ENCODE peak calls at places on chromosome 15, in ten cellular contexts. One of them, this sample, is unnamed.

GRCh38 chr15:80568298-80568697 is 126.8 kb upstream of the ABHD17C start:
- DNase-seq in IMR-90: peak; percentile 48
- DNase-seq in HCT116: no peak
- DNase-seq in right lobe of liver: no peak
- DNase-seq in suprapubic skin: no peak
- DNase-seq in K562: no peak
- DNase-seq in ovary: no peak
- DNase-seq in sigmoid colon: no peak
- DNase-seq in HepG2: no peak
- DNase-seq in breast epithelium: no peak
- DNase-seq in this sample: no peak

GRCh38 chr15:62118446-62118964 is 46.6 kb downstream of the C2CD4B start:
- DNase-seq in IMR-90: peak; percentile 31
- DNase-seq in HCT116: no peak
- DNase-seq in right lobe of liver: no peak
- DNase-seq in suprapubic skin: no peak
- DNase-seq in K562: no peak
- DNase-seq in ovary: no peak
- DNase-seq in sigmoid colon: no peak
- DNase-seq in HepG2: no peak
- DNase-seq in breast epithelium: no peak
- DNase-seq in this sample: no peak

GRCh38 chr15:101193063-101193712 is 58.7 kb downstream of the CHSY1 start:
- DNase-seq in IMR-90: peak; percentile 35
- DNase-seq in HCT116: no peak
- DNase-seq in right lobe of liver: no peak
- DNase-seq in suprapubic skin: peak; percentile 82
- DNase-seq in K562: no peak
- DNase-seq in ovary: peak; percentile 80
- DNase-seq in sigmoid colon: no peak
- DNase-seq in HepG2: no peak
- DNase-seq in breast epithelium: no peak
- DNase-seq in this sample: no peak

GRCh38 chr15:31264534-31265089 is 62.0 kb upstream of the KLF13 start:
- DNase-seq in IMR-90: no peak
- DNase-seq in HCT116: no peak
- DNase-seq in right lobe of liver: no peak
- DNase-seq in suprapubic skin: no peak
- DNase-seq in K562: no peak
- DNase-seq in ovary: no peak
- DNase-seq in sigmoid colon: no peak
- DNase-seq in HepG2: no peak
- DNase-seq in breast epithelium: peak; percentile 31
- DNase-seq in this sample: no peak

GRCh38 chr15:94653071-94653470 is 421.7 kb downstream of the MCTP2 start:
- DNase-seq in IMR-90: no peak
- DNase-seq in HCT116: no peak
- DNase-seq in right lobe of liver: no peak
- DNase-seq in suprapubic skin: no peak
- DNase-seq in K562: no peak
- DNase-seq in ovary: no peak
- DNase-seq in sigmoid colon: no peak
- DNase-seq in HepG2: no peak
- DNase-seq in breast epithelium: no peak
- DNase-seq in this sample: no peak

GRCh38 chr15:56371495-56372147 is 6.4 kb downstream of the TEX9 start:
- DNase-seq in IMR-90: no peak
- DNase-seq in HCT116: no peak
- DNase-seq in right lobe of liver: no peak
- DNase-seq in suprapubic skin: no peak
- DNase-seq in K562: no peak
- DNase-seq in ovary: no peak
- DNase-seq in sigmoid colon: no peak
- DNase-seq in HepG2: no peak
- DNase-seq in breast epithelium: no peak
- DNase-seq in this sample: no peak

GRCh38 chr15:90219421-90220141 is 14.2 kb downstream of the CIB1 start:
- DNase-seq in IMR-90: no peak
- DNase-seq in HCT116: no peak
- DNase-seq in right lobe of liver: no peak
- DNase-seq in suprapubic skin: no peak
- DNase-seq in K562: peak; percentile 82
- DNase-seq in ovary: peak; percentile 66
- DNase-seq in sigmoid colon: no peak
- DNase-seq in HepG2: no peak
- DNase-seq in breast epithelium: no peak
- DNase-seq in this sample: no peak

GRCh38 chr15:70437882-70438331 is 325.5 kb downstream of the UACA start:
- DNase-seq in IMR-90: no peak
- DNase-seq in HCT116: no peak
- DNase-seq in right lobe of liver: no peak
- DNase-seq in suprapubic skin: no peak
- DNase-seq in K562: no peak
- DNase-seq in ovary: no peak
- DNase-seq in sigmoid colon: no peak
- DNase-seq in HepG2: no peak
- DNase-seq in breast epithelium: peak; percentile 39
- DNase-seq in this sample: no peak

GRCh38 chr15:83288381-83288801 is 3.9 kb upstream of the BNC1 start:
- DNase-seq in IMR-90: no peak
- DNase-seq in HCT116: no peak
- DNase-seq in right lobe of liver: no peak
- DNase-seq in suprapubic skin: no peak
- DNase-seq in K562: no peak
- DNase-seq in ovary: no peak
- DNase-seq in sigmoid colon: no peak
- DNase-seq in HepG2: no peak
- DNase-seq in breast epithelium: no peak
- DNase-seq in this sample: no peak

GRCh38 chr15:29451201-29451781 is 181.7 kb upstream of the NSMCE3 start:
- DNase-seq in IMR-90: no peak
- DNase-seq in HCT116: peak; percentile 7
- DNase-seq in right lobe of liver: no peak
- DNase-seq in suprapubic skin: peak; percentile 65
- DNase-seq in K562: no peak
- DNase-seq in ovary: no peak
- DNase-seq in sigmoid colon: no peak
- DNase-seq in HepG2: peak; percentile 11
- DNase-seq in breast epithelium: no peak
- DNase-seq in this sample: no peak

GRCh38 chr15:63353887-63354286 is 27.8 kb downstream of the CA12 start:
- DNase-seq in IMR-90: no peak
- DNase-seq in HCT116: no peak
- DNase-seq in right lobe of liver: no peak
- DNase-seq in suprapubic skin: no peak
- DNase-seq in K562: no peak
- DNase-seq in ovary: no peak
- DNase-seq in sigmoid colon: peak; percentile 15
- DNase-seq in HepG2: no peak
- DNase-seq in breast epithelium: no peak
- DNase-seq in this sample: no peak

DNA sequence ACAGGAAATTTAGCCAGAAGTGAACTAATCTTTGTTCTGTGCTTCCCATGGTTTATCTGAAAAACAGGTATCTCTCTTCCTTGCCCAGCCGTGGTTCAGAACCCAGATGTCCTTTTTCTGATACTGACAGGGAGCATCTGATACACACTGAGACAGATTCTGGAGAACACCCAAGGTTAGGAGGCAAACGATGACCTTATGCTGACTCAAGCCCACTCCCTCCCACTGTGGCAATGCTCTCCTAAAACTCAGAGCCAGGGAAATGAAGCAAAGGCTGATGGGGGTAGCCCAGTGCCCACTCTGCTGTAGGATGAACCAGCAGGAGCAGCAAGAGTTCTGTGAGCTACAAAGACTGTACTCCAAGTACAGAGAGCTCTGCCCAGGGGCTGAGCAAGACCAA is 225.1 kb downstream of the NTRK3 start:
- DNase-seq in IMR-90: no peak
- DNase-seq in HCT116: no peak
- DNase-seq in right lobe of liver: no peak
- DNase-seq in suprapubic skin: no peak
- DNase-seq in K562: no peak
- DNase-seq in ovary: no peak
- DNase-seq in sigmoid colon: no peak
- DNase-seq in HepG2: no peak
- DNase-seq in breast epithelium: no peak
- DNase-seq in this sample: no peak
- TF ChIP-seq POLR2A in IMR-90: no peak
- TF ChIP-seq POLR2A in HCT116: no peak
- TF ChIP-seq POLR2A in right lobe of liver: no peak
- TF ChIP-seq POLR2A in suprapubic skin: no peak
- TF ChIP-seq POLR2A in K562: no peak
- TF ChIP-seq POLR2A in ovary: no peak
- TF ChIP-seq POLR2A in sigmoid colon: no peak
- TF ChIP-seq POLR2A in HepG2: no peak
- TF ChIP-seq POLR2A in breast epithelium: no peak
- TF ChIP-seq POLR2A in this sample: no peak

GRCh38 chr15:99485153-99485947 is 80.4 kb upstream of the MEF2A start:
- DNase-seq in IMR-90: no peak
- DNase-seq in HCT116: no peak
- DNase-seq in right lobe of liver: no peak
- DNase-seq in suprapubic skin: no peak
- DNase-seq in K562: no peak
- DNase-seq in ovary: no peak
- DNase-seq in sigmoid colon: peak; percentile 58
- DNase-seq in HepG2: no peak
- DNase-seq in breast epithelium: no peak
- DNase-seq in this sample: no peak
- H3K4me3 ChIP-seq in IMR-90: no peak overlapping the region
- H3K4me3 ChIP-seq in HCT116: no peak overlapping the region
- H3K4me3 ChIP-seq in right lobe of liver: no peak overlapping the region
- H3K4me3 ChIP-seq in suprapubic skin: no peak overlapping the region
- H3K4me3 ChIP-seq in K562: no peak overlapping the region
- H3K4me3 ChIP-seq in ovary: no peak overlapping the region
- H3K4me3 ChIP-seq in sigmoid colon: no peak overlapping the region
- H3K4me3 ChIP-seq in HepG2: peak overlapping the region; percentile 48
- H3K4me3 ChIP-seq in breast epithelium: no peak overlapping the region
- H3K4me3 ChIP-seq in this sample: no peak overlapping the region

DNA sequence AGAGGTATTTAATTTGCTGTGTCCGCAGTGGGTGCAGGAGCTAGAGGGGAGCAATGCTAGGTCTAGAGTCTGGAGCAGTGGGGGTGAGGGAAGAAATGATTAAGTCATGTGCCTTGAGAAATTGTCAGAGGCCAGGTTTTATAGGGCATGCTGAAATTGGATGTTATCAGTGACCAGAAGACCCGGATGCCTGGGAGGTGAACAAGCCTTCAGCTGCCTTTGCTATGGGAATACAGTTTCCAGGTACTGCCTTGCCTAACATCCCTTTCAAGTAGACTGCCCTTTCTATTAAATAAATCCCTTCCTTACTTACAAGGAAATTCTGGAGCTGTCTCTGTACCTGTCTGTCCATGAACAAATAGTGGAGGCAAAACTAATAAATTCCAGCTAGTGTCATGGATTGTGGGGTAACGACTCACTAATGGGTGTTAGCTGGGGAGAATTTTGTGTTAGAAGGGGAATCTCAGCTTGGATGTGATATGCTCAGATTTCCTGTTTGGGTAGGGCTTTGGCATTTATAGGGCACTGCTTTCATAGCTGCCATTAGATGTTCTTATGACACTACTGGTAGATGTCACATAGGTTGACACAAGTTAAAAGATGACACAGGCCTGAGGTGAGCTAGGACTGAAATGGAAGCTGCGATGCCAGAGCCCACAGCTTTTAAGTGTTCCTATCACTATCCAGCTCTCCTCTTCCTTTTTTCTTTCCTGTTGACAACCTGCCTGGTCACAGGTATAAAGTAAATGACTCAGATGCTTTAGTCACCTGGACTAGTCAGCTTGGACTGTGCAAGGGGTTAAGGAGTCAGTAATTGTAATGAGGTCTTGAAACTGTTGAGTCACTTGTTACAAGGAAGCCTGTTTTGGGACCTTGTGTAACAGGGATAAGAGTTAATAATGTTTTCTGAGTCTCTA is 21.3 kb downstream of the CHD2 start:
- DNase-seq in IMR-90: peak; percentile 73
- DNase-seq in HCT116: peak; percentile 89
- DNase-seq in right lobe of liver: no peak
- DNase-seq in suprapubic skin: no peak
- DNase-seq in K562: no peak
- DNase-seq in ovary: no peak
- DNase-seq in sigmoid colon: no peak
- DNase-seq in HepG2: no peak
- DNase-seq in breast epithelium: no peak
- DNase-seq in this sample: no peak
- H3K4me1 ChIP-seq in IMR-90: peaks cover 22% of the 10 kb centered on the region
- H3K4me1 ChIP-seq in HCT116: peaks cover 66% of the 10 kb centered on the region
- H3K4me1 ChIP-seq in right lobe of liver: no peaks in the 10 kb centered on the region
- H3K4me1 ChIP-seq in suprapubic skin: peaks cover 74% of the 10 kb centered on the region
- H3K4me1 ChIP-seq in K562: peaks cover 3% of the 10 kb centered on the region
- H3K4me1 ChIP-seq in ovary: peaks cover 10% of the 10 kb centered on the region
- H3K4me1 ChIP-seq in sigmoid colon: peaks cover 81% of the 10 kb centered on the region
- H3K4me1 ChIP-seq in HepG2: peaks cover 61% of the 10 kb centered on the region
- H3K4me1 ChIP-seq in breast epithelium: no peaks in the 10 kb centered on the region
- H3K4me1 ChIP-seq in this sample: no peaks in the 10 kb centered on the region

GRCh38 chr15:32717290-32718081 is at the start of gene GREM1:
- DNase-seq in IMR-90: peak; percentile 70
- DNase-seq in HCT116: no peak
- DNase-seq in right lobe of liver: no peak
- DNase-seq in suprapubic skin: no peak
- DNase-seq in K562: no peak
- DNase-seq in ovary: no peak
- DNase-seq in sigmoid colon: peak; percentile 71
- DNase-seq in HepG2: no peak
- DNase-seq in breast epithelium: no peak
- DNase-seq in this sample: no peak
- TF ChIP-seq POLR2A in IMR-90: peak; percentile 98
- TF ChIP-seq POLR2A in HCT116: no peak
- TF ChIP-seq POLR2A in right lobe of liver: no peak
- TF ChIP-seq POLR2A in suprapubic skin: no peak
- TF ChIP-seq POLR2A in K562: no peak
- TF ChIP-seq POLR2A in ovary: no peak
- TF ChIP-seq POLR2A in sigmoid colon: no peak
- TF ChIP-seq POLR2A in HepG2: no peak
- TF ChIP-seq POLR2A in breast epithelium: no peak
- TF ChIP-seq POLR2A in this sample: no peak

GRCh38 chr15:34435658-34436057 is 1.9 kb downstream of the GOLGA8A start:
- DNase-seq in IMR-90: no peak
- DNase-seq in HCT116: no peak
- DNase-seq in right lobe of liver: no peak
- DNase-seq in suprapubic skin: no peak
- DNase-seq in K562: peak; percentile 7
- DNase-seq in ovary: no peak
- DNase-seq in sigmoid colon: no peak
- DNase-seq in HepG2: no peak
- DNase-seq in breast epithelium: no peak
- DNase-seq in this sample: no peak
- H3K4me3 ChIP-seq in IMR-90: no peak overlapping the region
- H3K4me3 ChIP-seq in HCT116: no peak overlapping the region
- H3K4me3 ChIP-seq in right lobe of liver: no peak overlapping the region
- H3K4me3 ChIP-seq in suprapubic skin: peak overlapping the region; percentile 81
- H3K4me3 ChIP-seq in K562: peak overlapping the region; percentile 74
- H3K4me3 ChIP-seq in ovary: no peak overlapping the region
- H3K4me3 ChIP-seq in sigmoid colon: no peak overlapping the region
- H3K4me3 ChIP-seq in HepG2: no peak overlapping the region
- H3K4me3 ChIP-seq in breast epithelium: peak overlapping the region; percentile 75
- H3K4me3 ChIP-seq in this sample: no peak overlapping the region

This sample was measured in tibial nerve.